ENCODE peak calls at places on chromosomes 11 and 22, in ten cellular contexts. I is right cardiac atrium; S is Peyer's patch; J is astrocyte of the spinal cord; E is AG20443; K is CD4-positive, alpha-beta T cell; R is glomerular endothelial cell; P is mammary epithelial cell; Y is C1 segment of cervical spinal cord; F is SK-N-SH. O is an unnamed sample.
A peak's percentile ranks its signal among the peaks of the same experiment; 100 is the strongest.

GRCh38 chr11:2156416-2157182 is 4.4 kb downstream of the INS start:
- DNase-seq in F (peak; percentile 96), S (peak; percentile 36), R (no peak), Y (peak; percentile 1), P (peak; percentile 40), E (peak; percentile 90), I (peak; percentile 70), K (peak; percentile 56), J (peak; percentile 46), O (no peak)

GRCh38 chr22:19124377-19124776 is 2.2 kb upstream of the DGCR2 start:
- DNase-seq in Y (no peak), F (no peak), S (no peak), J (no peak), E (no peak), K (no peak), P (no peak), I (no peak), R (no peak), O (no peak)

GRCh38 chr11:122786896-122787295 is 51.4 kb upstream of the CRTAM start:
- DNase-seq in I (no peak), F (no peak), R (no peak), K (no peak), E (no peak), P (peak; percentile 35), Y (no peak), S (no peak), J (no peak), O (no peak)

GRCh38 chr11:28153586-28153985 is 45.4 kb downstream of the METTL15 start:
- DNase-seq in K (no peak), I (no peak), S (no peak), Y (no peak), P (no peak), R (no peak), E (peak; percentile 16), J (no peak), F (no peak), O (no peak)

GRCh38 chr11:121936375-121936774 is 179.6 kb downstream of the BLID start:
- DNase-seq in Y (no peak), J (no peak), K (no peak), I (no peak), P (no peak), F (no peak), S (no peak), R (no peak), E (peak; percentile 28), O (no peak)

GRCh38 chr22:45007247-45007945 is 2.4 kb downstream of the PHF21B start:
- DNase-seq in F (peak; percentile 91), Y (no peak), E (peak; percentile 58), S (no peak), R (no peak), J (peak; percentile 24), P (peak; percentile 19), I (peak; percentile 51), K (no peak), O (no peak)

GRCh38 chr11:18705651-18706281 is 7.2 kb downstream of the TMEM86A start:
- DNase-seq in E (no peak), I (peak; percentile 49), S (peak; percentile 21), P (no peak), F (peak; percentile 72), J (no peak), K (no peak), Y (no peak), R (no peak), O (no peak)

GRCh38 chr22:40422558-40423245 is 52.3 kb downstream of the SGSM3 start:
- DNase-seq in I (no peak), J (no peak), K (no peak), P (no peak), E (no peak), Y (no peak), S (no peak), F (no peak), R (no peak), O (no peak)

GRCh38 chr22:30182365-30182764 is 64.2 kb downstream of the LIF start:
- DNase-seq in P (no peak), I (no peak), R (no peak), E (no peak), Y (no peak), F (no peak), S (no peak), J (no peak), K (no peak), O (no peak)

GRCh38 chr11:73367482-73368024 is 8.6 kb upstream of the RELT start:
- DNase-seq in I (no peak), P (no peak), F (no peak), Y (no peak), S (no peak), J (no peak), E (no peak), R (no peak), K (no peak), O (no peak)

GRCh38 chr11:29432719-29433325 is 584.0 kb downstream of the KCNA4 start:
- DNase-seq in S (no peak), K (no peak), P (peak; percentile 5), I (no peak), F (peak; percentile 14), R (no peak), Y (no peak), J (peak; percentile 26), E (peak; percentile 44), O (no peak)

GRCh38 chr11:78773503-78773902 is 198.8 kb upstream of the NARS2 start:
- DNase-seq in E (no peak), J (no peak), S (no peak), R (no peak), F (no peak), I (no peak), P (no peak), K (no peak), Y (no peak), O (no peak)

GRCh38 chr11:72981067-72981466 is 161.1 kb downstream of the FCHSD2 start:
- DNase-seq in S (no peak), J (no peak), E (no peak), Y (no peak), F (no peak), P (no peak), K (no peak), R (no peak), I (no peak), O (no peak)

GRCh38 chr11:128620306-128621175 is 33.2 kb upstream of the ETS1 start:
- DNase-seq in Y (no peak), S (no peak), I (no peak), J (no peak), R (no peak), P (no peak), K (no peak), E (peak; percentile 29), F (no peak), O (no peak)

GRCh38 chr11:68843052-68843561 is 1.4 kb upstream of the CPT1A start:
- DNase-seq in F (no peak), R (no peak), P (no peak), Y (no peak), J (peak; percentile 56), K (peak; percentile 58), S (peak; percentile 72), E (peak; percentile 61), I (no peak), O (no peak)